ENCODE peak calls at places on chromosomes 2 and 18, in ten cellular contexts. T is heart right ventricle, L is OCI-LY7, S is kidney epithelial cell, Q is prostate gland, G is cardiac fibroblast, D is dorsolateral prefrontal cortex, N is esophagus muscularis mucosa, I is Caco-2, P is neural progenitor cell. Y is an unnamed sample.

GRCh38 chr2:203532957-203533695 is 2.0 kb downstream of the RAPH1 start:
- DNase-seq in Q (peak; percentile 4), D (no peak), G (peak; percentile 78), T (peak; percentile 54), S (no peak), P (peak; percentile 52), N (no peak), I (no peak), L (no peak), Y (peak; percentile 9)

GRCh38 chr2:39408351-39409136 is 28.5 kb downstream of the MAP4K3 start:
- DNase-seq in T (no peak), S (peak; percentile 21), G (no peak), I (no peak), D (no peak), P (no peak), L (no peak), N (no peak), Q (no peak), Y (no peak)

GRCh38 chr2:29389686-29390085 is 274.5 kb downstream of the CLIP4 start:
- DNase-seq in S (no peak), D (no peak), L (no peak), G (no peak), N (no peak), P (no peak), T (no peak), Q (no peak), I (no peak), Y (no peak)

GRCh38 chr2:112884869-112885502 is 26.0 kb upstream of the IL37 start:
- DNase-seq in L (peak; percentile 68), G (peak; percentile 12), D (no peak), Q (no peak), T (peak; percentile 19), N (peak; percentile 88), S (no peak), P (peak; percentile 71), I (peak; percentile 60), Y (peak; percentile 36)

GRCh38 chr18:79940814-79941472 is 10.5 kb downstream of the SLC66A2 start:
- DNase-seq in L (no peak), G (no peak), N (no peak), Q (no peak), I (no peak), P (no peak), S (no peak), T (no peak), D (peak; percentile 24), Y (no peak)

GRCh38 chr2:51960846-51961335 is 929.0 kb upstream of the NRXN1 start:
- DNase-seq in S (no peak), T (no peak), Q (no peak), P (no peak), G (no peak), L (no peak), N (no peak), D (no peak), I (no peak), Y (no peak)

GRCh38 chr18:46462523-46462922 is 194.5 kb downstream of the LOXHD1 start:
- DNase-seq in G (no peak), T (no peak), N (no peak), Q (no peak), P (peak; percentile 28), D (no peak), L (no peak), I (no peak), S (no peak), Y (no peak)

GRCh38 chr18:27605107-27605834 is 420.2 kb upstream of the CHST9 start:
- DNase-seq in S (peak; percentile 50), Q (peak; percentile 52), T (peak; percentile 46), D (peak; percentile 63), N (no peak), L (peak; percentile 57), I (peak; percentile 32), G (peak; percentile 87), P (peak; percentile 88), Y (peak; percentile 90)

GRCh38 chr2:36287363-36288275 is 68.0 kb upstream of the CRIM1 start:
- DNase-seq in P (no peak), I (no peak), G (peak; percentile 17), Q (no peak), T (no peak), S (no peak), L (no peak), D (no peak), N (no peak), Y (peak; percentile 16)

GRCh38 chr2:215904101-215904500 is 109.2 kb downstream of the MREG start:
- DNase-seq in Q (no peak), N (no peak), L (no peak), G (peak; percentile 52), D (no peak), I (no peak), S (peak; percentile 86), T (no peak), P (no peak), Y (peak; percentile 68)

GRCh38 chr2:189379287-189379630 is 62.0 kb upstream of the WDR75 start:
- DNase-seq in D (no peak), G (peak; percentile 54), P (no peak), S (no peak), N (no peak), L (no peak), T (no peak), Q (no peak), I (peak; percentile 74), Y (no peak)

GRCh38 chr2:85397925-85398331 is 12.2 kb downstream of the CAPG start:
- DNase-seq in D (no peak), P (no peak), L (no peak), I (peak; percentile 28), Q (peak; percentile 50), N (no peak), T (no peak), S (no peak), G (no peak), Y (no peak)

GRCh38 chr2:233068762-233069418 is 8.7 kb downstream of the INPP5D start:
- DNase-seq in P (no peak), G (no peak), L (no peak), S (no peak), I (no peak), T (no peak), N (no peak), D (no peak), Q (no peak), Y (no peak)

GRCh38 chr2:202112041-202112440 is 39.0 kb downstream of the KIAA2012 start:
- DNase-seq in T (no peak), D (no peak), G (no peak), I (no peak), L (no peak), Q (no peak), N (no peak), P (no peak), S (no peak), Y (no peak)

GRCh38 chr2:105241443-105241842 is at the start of gene GPR45:
- DNase-seq in Q (no peak), P (no peak), I (no peak), S (no peak), N (no peak), L (no peak), G (no peak), T (no peak), D (no peak), Y (no peak)

GRCh38 chr2:105244443-105244842 is 2.9 kb downstream of the GPR45 start:
- DNase-seq in D (no peak), P (no peak), Q (no peak), T (no peak), I (no peak), G (no peak), S (no peak), N (no peak), L (no peak), Y (no peak)

GRCh38 chr2:105239924-105240323 is 1.6 kb upstream of the GPR45 start:
- DNase-seq in G (peak; percentile 77), P (peak; percentile 31), T (no peak), Q (no peak), N (no peak), S (peak; percentile 86), L (no peak), I (no peak), D (no peak), Y (no peak)

GRCh38 chr2:105242286-105242993 is 897 bp downstream of the GPR45 start:
- DNase-seq in S (no peak), N (no peak), T (no peak), P (no peak), D (no peak), I (no peak), L (no peak), Q (no peak), G (no peak), Y (no peak)

GRCh38 chr2:105243961-105244360 is 2.4 kb downstream of the GPR45 start:
- DNase-seq in D (no peak), T (no peak), N (no peak), I (no peak), P (peak; percentile 68), Q (no peak), G (no peak), S (no peak), L (peak; percentile 8), Y (no peak)
- TF ChIP-seq CTCF in D (no peak), T (no peak), N (no peak), I (no peak), P (peak; percentile 72), Q (no peak), G (peak; percentile 13), S (peak; percentile 30), L (peak; percentile 68), Y (peak; percentile 34)

DNA sequence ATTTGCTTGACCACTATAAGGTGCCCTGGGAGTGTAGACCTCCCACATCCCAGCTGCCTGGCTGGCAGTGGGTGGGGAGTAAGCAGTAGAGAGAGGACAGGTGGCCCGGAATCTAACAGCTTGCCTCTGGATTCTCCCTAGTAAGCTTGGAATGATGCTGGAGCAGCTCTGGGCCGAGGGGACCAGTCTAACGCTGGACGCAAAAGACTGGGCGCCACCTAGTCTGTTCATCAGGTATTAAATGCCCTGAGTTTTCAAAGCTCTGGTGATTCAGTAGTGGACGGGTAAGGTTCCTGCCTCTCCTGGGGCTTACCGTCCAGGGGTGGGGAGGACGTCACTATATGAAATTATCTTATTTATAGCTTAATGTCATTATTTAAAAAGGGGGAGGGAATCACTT is 648 bp upstream of the LYPD6B start:
- DNase-seq in I (peak; percentile 66), D (no peak), G (no peak), T (no peak), N (peak; percentile 86), S (peak; percentile 14), P (peak; percentile 61), Q (no peak), L (peak; percentile 15), Y (peak; percentile 44)
- H3K4me3 ChIP-seq in I (peak overlapping the region; percentile 86), D (no peak overlapping the region), G (no peak overlapping the region), T (no peak overlapping the region), N (no peak overlapping the region), S (no peak overlapping the region), P (peak overlapping the region; percentile 64), Q (peak overlapping the region; percentile 55), L (no peak overlapping the region), Y (no peak overlapping the region)

DNA sequence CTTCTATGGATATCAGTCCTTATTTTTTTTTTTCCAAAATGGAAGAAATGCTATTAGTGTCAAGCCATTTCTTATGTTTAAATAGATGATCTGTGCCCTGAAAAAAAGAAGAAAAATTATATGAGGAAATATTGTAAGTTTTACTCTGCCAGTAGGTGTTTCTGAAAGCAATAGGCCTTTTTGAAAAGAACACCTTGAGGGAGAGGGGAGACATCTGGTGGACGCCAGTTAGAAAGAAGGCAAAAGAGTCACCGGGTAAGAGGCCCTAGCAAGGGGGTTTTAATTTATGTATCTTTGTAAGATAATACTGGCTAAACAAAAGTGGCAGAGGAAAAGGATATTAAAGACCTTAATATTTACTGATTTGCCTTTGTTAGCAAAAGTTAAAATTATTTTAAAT is 56.1 kb downstream of the DYNAP start:
- DNase-seq in Q (peak; percentile 36), G (peak; percentile 29), T (no peak), N (no peak), D (no peak), L (peak; percentile 31), S (peak; percentile 29), I (peak; percentile 37), P (peak; percentile 53), Y (peak; percentile 51)
- TF ChIP-seq CTCF in Q (peak; percentile 43), G (peak; percentile 38), T (no peak), N (no peak), D (no peak), L (peak; percentile 67), S (peak; percentile 80), I (peak; percentile 53), P (peak; percentile 69), Y (peak; percentile 52)

GRCh38 chr2:143954208-143954607 is 565.7 kb downstream of the ZEB2 start:
- DNase-seq in P (no peak), L (no peak), N (no peak), S (no peak), I (no peak), Q (no peak), T (no peak), G (peak; percentile 36), D (no peak), Y (peak; percentile 35)
- H3K4me3 ChIP-seq in P (no peak overlapping the region), L (no peak overlapping the region), N (no peak overlapping the region), S (no peak overlapping the region), I (no peak overlapping the region), Q (no peak overlapping the region), T (no peak overlapping the region), G (no peak overlapping the region), D (no peak overlapping the region), Y (no peak overlapping the region)

Y was measured in cardiac muscle cell.